ENCODE peak calls at places on chromosomes 4 and X, in eight cellular contexts. C is pancreas, V is GM12878, W is neural progenitor cell, J is BE2C, K is stomach, Q is K562, U is adipocyte. M is an unnamed sample. For H3K9me3 and H3K4me1, the result is how much of the 10 kb centered on the place peaks cover.

GRCh38 chr4:98290511-98290910 is 29.3 kb downstream of the RAP1GDS1 start:
- DNase-seq in W (no peak), Q (no peak), U (peak), V (no peak), C (no peak), K (no peak), J (no peak), M (no peak)

GRCh38 chr4:75025432-75025831 is 92.5 kb downstream of the PARM1 start:
- DNase-seq in J (no peak), U (no peak), W (no peak), V (no peak), K (no peak), Q (no peak), C (no peak), M (no peak)

GRCh38 chr4:84865600-84865999 is 100.9 kb downstream of the WDFY3 start:
- DNase-seq in V (no peak), U (no peak), J (no peak), K (no peak), C (no peak), Q (no peak), W (no peak), M (no peak)

GRCh38 chr4:159107203-159107921 is 4.5 kb downstream of the RAPGEF2 start:
- DNase-seq in Q (no peak), U (no peak), W (no peak), K (no peak), C (no peak), V (no peak), J (no peak), M (no peak)

GRCh38 chr4:31069151-31069550 is 349.0 kb downstream of the PCDH7 start:
- DNase-seq in C (no peak), W (peak), J (no peak), K (no peak), V (no peak), Q (no peak), U (no peak), M (no peak)

GRCh38 chr4:169869487-169869886 is 111.7 kb upstream of the HPF1 start:
- DNase-seq in W (no peak), Q (no peak), J (no peak), U (no peak), C (no peak), K (no peak), V (no peak), M (no peak)

GRCh38 chrX:112513154-112513553 is 166.6 kb downstream of the LHFPL1 start:
- DNase-seq in U (peak), J (no peak), C (no peak), W (no peak), V (no peak), K (no peak), Q (no peak), M (no peak)

GRCh38 chr4:98803287-98803677 is 125.7 kb downstream of the EIF4E start:
- DNase-seq in U (no peak), V (no peak), W (no peak), J (no peak), K (no peak), Q (no peak), C (no peak), M (no peak)

GRCh38 chr4:20252656-20253271 is 1.1 kb downstream of the SLIT2 start:
- DNase-seq in J (peak), C (peak), W (peak), Q (no peak), K (no peak), V (no peak), U (peak), M (peak)

GRCh38 chr4:99028187-99028586 is 32.7 kb downstream of the METAP1 start:
- DNase-seq in V (no peak), W (no peak), U (peak), Q (no peak), C (no peak), J (no peak), K (no peak), M (no peak)

GRCh38 chr4:70152088-70152487 is 1.9 kb upstream of the PRR27 start:
- DNase-seq in V (no peak), U (no peak), C (no peak), K (no peak), Q (no peak), J (no peak), W (no peak), M (no peak)

GRCh38 chrX:51456814-51457213 is 39.6 kb downstream of the NUDT11 start:
- DNase-seq in J (no peak), W (peak), V (no peak), C (no peak), Q (peak), U (peak), K (no peak), M (no peak)

GRCh38 chrX:41350150-41350975 is 16.4 kb downstream of the DDX3X start:
- DNase-seq in V (no peak), J (no peak), Q (peak), K (no peak), C (no peak), W (no peak), U (no peak), M (no peak)

GRCh38 chr4:53061467-53061866 is 199.3 kb downstream of the RASL11B start:
- DNase-seq in C (no peak), W (no peak), J (no peak), V (no peak), U (no peak), Q (no peak), K (no peak), M (no peak)

GRCh38 chr4:10118355-10119004 is 1.9 kb upstream of the WDR1 start:
- DNase-seq in V (peak), W (no peak), K (no peak), J (no peak), C (no peak), U (no peak), Q (peak), M (no peak)

GRCh38 chr4:169040559-169041261 is 30.7 kb upstream of the CBR4 start:
- DNase-seq in W (no peak), V (no peak), K (peak), Q (no peak), U (no peak), J (no peak), C (no peak), M (no peak)

GRCh38 chr4:54439831-54440243 is 210.7 kb downstream of the PDGFRA start:
- DNase-seq in V (no peak), C (no peak), Q (peak), W (peak), J (peak), U (peak), K (no peak), M (no peak)

GRCh38 chr4:55008166-55009056 is 117.0 kb downstream of the KDR start:
- DNase-seq in V (no peak), W (peak), Q (peak), U (no peak), J (no peak), C (no peak), K (no peak), M (peak)

GRCh38 chr4:7094931-7095330 is 27.1 kb upstream of the GRPEL1 start:
- DNase-seq in U (peak), W (no peak), K (no peak), C (no peak), Q (no peak), V (no peak), J (no peak), M (no peak)

GRCh38 chr4:176780995-176781738 is 11.6 kb downstream of the VEGFC start:
- DNase-seq in K (no peak), V (no peak), J (no peak), Q (no peak), U (peak), C (no peak), W (no peak), M (no peak)

GRCh38 chr4:5079581-5079980 is 28.3 kb downstream of the STK32B start:
- DNase-seq in J (no peak), Q (no peak), W (no peak), U (peak), V (no peak), C (no peak), K (no peak), M (no peak)

GRCh38 chrX:65610040-65610439 is 57.4 kb upstream of the MSN start:
- DNase-seq in W (no peak), J (no peak), C (no peak), Q (peak), U (no peak), K (no peak), V (no peak), M (no peak)

GRCh38 chrX:41478397-41478911 is 31.3 kb downstream of the NYX start:
- DNase-seq in U (no peak), J (no peak), C (no peak), W (no peak), Q (no peak), V (no peak), K (no peak), M (peak)

GRCh38 chr4:8470451-8471024 is 30.0 kb downstream of the TRMT44 start:
- DNase-seq in K (no peak), V (no peak), W (no peak), U (no peak), Q (no peak), J (no peak), C (no peak), M (no peak)

GRCh38 chr4:106594291-106594952 is 225.8 kb upstream of the GIMD1 start:
- DNase-seq in Q (no peak), W (no peak), J (no peak), V (no peak), U (no peak), C (no peak), K (no peak), M (no peak)

GRCh38 chr4:94412019-94413017 is 39.4 kb upstream of the PDLIM5 start:
- DNase-seq in W (no peak), U (peak), J (no peak), K (no peak), V (no peak), Q (peak), C (no peak), M (peak)

GRCh38 chrX:78029663-78030062 is 60.2 kb upstream of the PGAM4 start:
- DNase-seq in W (peak), Q (peak), U (peak), V (no peak), K (no peak), C (no peak), J (peak), M (peak)

GRCh38 chr4:81003549-81004240 is 26.8 kb upstream of the BMP3 start:
- DNase-seq in K (no peak), C (no peak), W (no peak), V (peak), U (no peak), J (no peak), Q (no peak), M (no peak)

GRCh38 chrX:74902806-74903205 is 22.4 kb downstream of the NEXMIF start:
- DNase-seq in J (no peak), U (no peak), W (no peak), Q (no peak), C (no peak), K (peak), V (no peak), M (no peak)

DNA sequence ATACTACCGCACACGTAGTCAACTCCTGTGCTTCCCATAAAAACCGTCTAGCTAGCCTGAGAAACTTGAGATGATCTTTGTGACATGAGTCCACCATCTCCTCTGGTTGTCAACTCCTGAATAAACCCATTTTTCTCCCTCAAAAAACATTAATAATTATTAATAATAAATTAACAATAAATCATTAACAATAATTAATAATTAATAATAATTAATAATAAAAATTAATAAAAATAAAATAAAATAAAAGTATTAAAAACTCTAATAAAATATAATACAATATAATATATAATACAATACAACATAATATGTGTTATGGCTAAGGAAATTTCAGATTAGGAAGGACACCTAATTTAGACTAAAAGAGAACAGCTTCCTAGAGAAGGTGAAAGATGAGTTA is 20.7 kb upstream of the TMPRSS11E start:
- DNase-seq in W (no peak), Q (no peak), C (no peak), J (no peak), U (no peak), K (no peak), V (no peak), M (no peak)
- H3K9me3 ChIP-seq in W (under half), Q (under half), C (under half), J (under half), U (under half), K (under half), V (under half), M (under half)

GRCh38 chr4:140044314-140044991 is 109.5 kb downstream of the MAML3 start:
- DNase-seq in W (no peak), C (no peak), J (no peak), Q (no peak), V (no peak), K (no peak), U (no peak), M (no peak)
- H3K4me1 ChIP-seq in W (under half), C (under half), J (under half), Q (under half), V (under half), K (under half), U (under half), M (under half)

GRCh38 chr4:162485486-162485885 is 321.7 kb upstream of the FSTL5 start:
- DNase-seq in V (no peak), C (no peak), K (no peak), J (no peak), Q (no peak), U (peak), W (no peak), M (no peak)
- H3K9me3 ChIP-seq in V (under half), C (under half), K (under half), J (under half), Q (under half), U (under half), W (under half), M (under half)

GRCh38 chr4:38002451-38003071 is 42.4 kb downstream of the PTTG2 start:
- DNase-seq in K (no peak), V (no peak), U (no peak), W (peak), C (no peak), Q (no peak), J (no peak), M (peak)
- H3K4me1 ChIP-seq in K (under half), V (under half), U (under half), W (under half), C (under half), Q (under half), J (under half), M (under half)

DNA sequence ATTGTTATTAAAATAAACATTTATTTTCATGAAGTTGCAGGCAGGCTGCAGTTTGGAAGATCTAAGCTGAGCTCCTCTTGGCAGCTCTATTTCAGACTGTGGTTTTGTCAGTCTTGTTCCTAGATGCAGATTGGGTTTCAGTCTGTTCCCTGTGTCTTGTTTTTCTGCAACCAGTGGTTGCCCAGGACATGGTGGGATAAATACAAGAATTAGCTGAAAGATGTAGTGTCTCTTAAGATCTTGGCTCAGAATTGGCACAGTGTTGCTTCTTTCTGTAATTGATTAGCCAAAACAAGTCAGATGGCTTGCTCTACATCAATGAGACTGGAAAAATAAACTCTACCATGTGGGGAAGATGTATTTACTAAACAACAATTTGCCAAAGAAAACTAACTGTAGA is 283.0 kb upstream of the BOD1L1 start:
- DNase-seq in J (no peak), Q (no peak), W (no peak), V (no peak), U (no peak), C (no peak), K (no peak), M (no peak)
- H3K9me3 ChIP-seq in J (under half), Q (under half), W (under half), V (under half), U (under half), C (under half), K (under half), M (under half)

DNA sequence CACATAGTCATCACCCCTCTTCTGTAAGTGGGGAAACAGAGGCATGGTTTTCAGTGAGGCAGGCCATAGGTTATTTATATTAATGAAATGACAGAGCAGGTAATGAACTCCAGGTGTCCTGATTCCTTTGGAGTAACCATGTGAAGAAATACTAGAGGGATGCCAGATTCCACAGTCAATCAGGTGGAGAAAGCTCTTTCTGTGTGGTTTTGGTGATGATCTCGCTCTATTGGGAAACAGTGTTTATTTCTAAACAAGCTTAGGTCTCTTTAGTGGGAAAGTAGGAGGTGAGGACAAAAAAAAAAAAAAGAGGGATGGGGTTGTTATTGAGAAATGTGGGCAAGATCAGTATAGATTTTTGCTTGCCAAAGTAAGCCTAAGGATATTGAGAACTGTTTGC is 12.2 kb downstream of the DOCK11 start:
- DNase-seq in C (no peak), V (no peak), Q (no peak), U (peak), W (no peak), J (no peak), K (no peak), M (no peak)
- H3K4me1 ChIP-seq in C (under half), V (under half), Q (under half), U (under half), W (under half), J (under half), K (under half), M (under half)

GRCh38 chrX:81729269-81729777 is 527.4 kb downstream of the SH3BGRL start:
- DNase-seq in J (no peak), K (no peak), U (no peak), Q (no peak), C (no peak), W (no peak), V (no peak), M (no peak)
- H3K9me3 ChIP-seq in J (under half), K (under half), U (half or more), Q (under half), C (under half), W (under half), V (under half), M (under half)

GRCh38 chrX:152038798-152039197 is 64.3 kb upstream of the GABRE start:
- DNase-seq in J (no peak), C (no peak), W (no peak), Q (no peak), V (no peak), U (no peak), K (no peak), M (no peak)

DNA sequence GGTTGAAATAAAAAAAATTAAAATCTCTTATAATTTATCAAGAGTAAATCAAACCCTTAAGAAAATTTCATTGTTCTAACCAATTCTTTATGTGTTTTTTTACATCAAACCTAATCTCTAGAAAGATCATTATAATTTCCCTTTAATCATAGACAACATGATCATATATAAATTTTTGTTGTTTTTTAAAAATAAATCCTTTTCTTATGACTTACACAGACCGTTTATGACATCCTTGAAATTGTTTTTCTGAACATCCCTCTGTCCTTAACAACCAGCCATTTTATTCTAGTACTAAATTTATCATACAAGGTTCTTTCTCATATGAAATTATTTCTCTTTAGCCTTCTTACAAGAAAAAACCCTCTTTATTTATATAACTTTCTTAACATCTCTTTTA is 62.7 kb upstream of the GABRE start:
- DNase-seq in U (no peak), J (no peak), K (no peak), W (no peak), C (no peak), V (no peak), Q (no peak), M (no peak)
- H3K4me1 ChIP-seq in U (under half), J (under half), K (under half), W (under half), C (under half), V (under half), Q (under half), M (under half)

GRCh38 chrX:82528525-82528924 is 979.6 kb upstream of the POU3F4 start:
- DNase-seq in C (no peak), Q (no peak), J (no peak), U (no peak), V (no peak), W (no peak), K (no peak), M (no peak)
- H3K9me3 ChIP-seq in C (under half), Q (under half), J (under half), U (under half), V (under half), W (under half), K (under half), M (under half)